ENCODE peak calls at places on chromosome 14, in ten cellular contexts. S is foreskin fibroblast; K is CD8-positive, alpha-beta T cell; P is AG10803; W is BE2C; H is psoas muscle; R is cardiac fibroblast; F is HCT116; Q is IMR-90; D is choroid plexus epithelial cell. J is an unnamed sample.

GRCh38 chr14:52840916-52841315 is 49.5 kb upstream of the GNPNAT1 start:
- DNase-seq in Q (peak; percentile 71), D (peak; percentile 52), R (peak; percentile 73), K (no peak), P (peak; percentile 69), S (peak; percentile 77), H (no peak), W (peak; percentile 33), F (no peak), J (peak; percentile 64)

GRCh38 chr14:75879031-75879430 is 102.8 kb downstream of the TGFB3 start:
- DNase-seq in F (no peak), D (peak; percentile 97), S (peak; percentile 73), W (no peak), H (no peak), R (peak; percentile 92), P (peak; percentile 85), K (no peak), Q (peak; percentile 97), J (peak; percentile 96)

GRCh38 chr14:103657466-103657865 is 28.5 kb downstream of the KLC1 start:
- DNase-seq in F (no peak), R (peak; percentile 65), K (no peak), D (peak; percentile 81), Q (peak; percentile 90), S (peak; percentile 82), W (no peak), H (no peak), P (peak; percentile 91), J (peak; percentile 93)

GRCh38 chr14:49550284-49551184 is 35.6 kb downstream of the RPS29 start:
- DNase-seq in Q (peak; percentile 19), F (peak; percentile 8), D (peak; percentile 44), K (no peak), W (no peak), S (no peak), H (no peak), R (peak; percentile 28), P (no peak), J (peak; percentile 36)

GRCh38 chr14:24362241-24362960 is 5.6 kb upstream of the NFATC4 start:
- DNase-seq in W (no peak), P (peak; percentile 82), S (no peak), D (no peak), H (no peak), R (no peak), Q (peak; percentile 42), F (no peak), K (no peak), J (no peak)

GRCh38 chr14:103271189-103271588 is 62.8 kb upstream of the EIF5 start:
- DNase-seq in F (no peak), R (no peak), S (no peak), K (no peak), P (no peak), H (no peak), Q (no peak), D (no peak), W (no peak), J (no peak)

GRCh38 chr14:23154876-23155587 is 28.4 kb downstream of the SLC7A8 start:
- DNase-seq in W (no peak), R (peak; percentile 98), Q (peak; percentile 89), H (peak; percentile 92), P (peak; percentile 94), D (peak; percentile 84), S (peak; percentile 81), K (no peak), F (no peak), J (peak; percentile 94)

GRCh38 chr14:100587763-100588411 is 670 bp upstream of the BEGAIN start:
- DNase-seq in W (peak; percentile 55), H (peak; percentile 41), K (no peak), R (peak; percentile 49), P (no peak), D (no peak), S (no peak), F (no peak), Q (no peak), J (peak; percentile 53)

GRCh38 chr14:57848786-57849185 is 17.1 kb downstream of the SLC35F4 start:
- DNase-seq in S (no peak), Q (no peak), H (no peak), D (no peak), R (no peak), W (no peak), F (no peak), K (no peak), P (no peak), J (peak; percentile 69)

GRCh38 chr14:57847096-57847495 is 18.8 kb downstream of the SLC35F4 start:
- DNase-seq in D (no peak), H (no peak), F (no peak), R (peak; percentile 45), Q (no peak), S (peak; percentile 29), W (no peak), P (peak; percentile 83), K (no peak), J (peak; percentile 93)

GRCh38 chr14:57848353-57848752 is 17.5 kb downstream of the SLC35F4 start:
- DNase-seq in W (no peak), H (no peak), F (no peak), D (no peak), R (no peak), P (peak; percentile 42), S (no peak), K (no peak), Q (no peak), J (peak; percentile 97)

GRCh38 chr14:57846631-57847030 is 19.3 kb downstream of the SLC35F4 start:
- DNase-seq in R (peak; percentile 22), D (no peak), S (no peak), K (no peak), W (no peak), Q (no peak), F (no peak), H (no peak), P (no peak), J (peak; percentile 77)

GRCh38 chr14:57845802-57846531 is 19.9 kb downstream of the SLC35F4 start:
- DNase-seq in H (no peak), F (no peak), W (no peak), D (no peak), Q (no peak), P (peak; percentile 53), K (no peak), S (no peak), R (peak; percentile 15), J (peak; percentile 94)
- TF ChIP-seq CTCF in H (no peak), F (no peak), W (no peak), D (no peak), Q (no peak), P (peak; percentile 33), K (no peak), S (no peak), R (no peak), J (peak; percentile 42)

GRCh38 chr14:102095871-102096568 is 9.2 kb upstream of the HSP90AA1 start:
- DNase-seq in F (no peak), H (no peak), S (no peak), R (peak; percentile 8), P (no peak), K (no peak), Q (no peak), D (peak; percentile 21), W (peak; percentile 30), J (no peak)
- H3K4me3 ChIP-seq in F (no peak overlapping the region), H (no peak overlapping the region), S (no peak overlapping the region), R (no peak overlapping the region), P (no peak overlapping the region), K (no peak overlapping the region), Q (no peak overlapping the region), D (peak overlapping the region; percentile 22), W (no peak overlapping the region), J (peak overlapping the region; percentile 6)

GRCh38 chr14:91129261-91129660 is 15.4 kb downstream of the DGLUCY start:
- DNase-seq in Q (peak; percentile 20), F (no peak), W (no peak), D (no peak), K (no peak), P (no peak), R (no peak), H (no peak), S (no peak), J (no peak)
- TF ChIP-seq CTCF in Q (no peak), F (no peak), W (no peak), D (no peak), K (no peak), P (no peak), R (no peak), H (no peak), S (no peak), J (no peak)

DNA sequence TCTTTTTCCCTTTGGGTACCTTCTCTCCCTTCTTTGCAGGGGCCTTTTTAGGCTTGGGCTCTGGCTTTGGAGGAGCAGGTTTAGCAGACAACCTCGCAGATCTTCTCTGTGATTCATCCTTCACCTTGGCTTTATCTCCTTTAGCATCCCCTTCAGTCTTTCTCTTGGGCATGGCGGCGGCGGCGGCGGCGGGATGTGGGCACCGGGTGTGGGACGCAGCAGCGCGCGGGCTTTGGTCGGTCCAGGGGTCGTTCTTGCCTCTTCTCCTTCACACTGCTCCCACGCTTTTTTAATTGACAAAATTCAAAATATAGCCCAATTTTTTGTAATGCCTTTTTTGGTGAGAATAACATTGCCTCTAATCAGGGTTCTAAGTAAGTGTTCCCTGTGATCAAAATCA is 8.6 kb downstream of the TRMT5 start:
- DNase-seq in R (no peak), D (no peak), H (no peak), F (no peak), K (no peak), P (no peak), S (no peak), Q (no peak), W (no peak), J (no peak)
- H3K4me3 ChIP-seq in R (no peak overlapping the region), D (no peak overlapping the region), H (no peak overlapping the region), F (no peak overlapping the region), K (no peak overlapping the region), P (no peak overlapping the region), S (no peak overlapping the region), Q (no peak overlapping the region), W (no peak overlapping the region), J (no peak overlapping the region)

J was measured in fibroblast of mammary gland.